ENCODE peak calls at places on chromosomes 2 and 18, in four cellular contexts. L, Y, F and U are unnamed samples.

GRCh38 chr2:202237787-202238233 is 587 bp downstream of the SUMO1 start:
- DNase-seq in L (peak), Y (peak), F (peak), U (peak)

GRCh38 chr2:113178891-113179290 is 5.1 kb downstream of the PSD4 start:
- DNase-seq in L (no peak), Y (no peak), F (no peak), U (no peak)

GRCh38 chr2:109609352-109610024 is 4.3 kb downstream of the SEPTIN10 start:
- DNase-seq in L (no peak), Y (peak), F (no peak), U (peak)

GRCh38 chr2:96993367-96993766 is 7.0 kb upstream of the FAM178B start:
- DNase-seq in L (no peak), Y (no peak), F (no peak), U (no peak)

GRCh38 chr2:134245340-134245984 is 8.4 kb upstream of the MGAT5 start:
- DNase-seq in L (no peak), Y (peak), F (no peak), U (peak)

GRCh38 chr2:161116463-161116960 is 43.7 kb upstream of the TANK start:
- DNase-seq in L (no peak), Y (no peak), F (no peak), U (no peak)

GRCh38 chr2:219521066-219521880 is 7.0 kb downstream of the ASIC4 start:
- DNase-seq in L (no peak), Y (peak), F (no peak), U (no peak)

GRCh38 chr2:221529943-221530652 is 42.0 kb downstream of the EPHA4 start:
- DNase-seq in L (peak), Y (peak), F (no peak), U (no peak)

GRCh38 chr2:43737855-43738254 is 36.0 kb upstream of the DYNC2LI1 start:
- DNase-seq in L (no peak), Y (no peak), F (no peak), U (no peak)

GRCh38 chr18:54852780-54853675 is 24.8 kb downstream of the RAB27B start:
- DNase-seq in L (no peak), Y (no peak), F (no peak), U (no peak)

GRCh38 chr2:46781468-46782189 is 134.0 kb downstream of the MCFD2 start:
- DNase-seq in L (no peak), Y (no peak), F (no peak), U (no peak)

GRCh38 chr2:189580267-189580661 is 322 bp downstream of the SLC40A1 start:
- DNase-seq in L (no peak), Y (peak), F (peak), U (peak)

GRCh38 chr18:23498877-23499570 is 4.3 kb upstream of the RMC1 start:
- DNase-seq in L (peak), Y (peak), F (peak), U (peak)

GRCh38 chr2:216492951-216493685 is 5.5 kb upstream of the RPL37A start:
- DNase-seq in L (no peak), Y (peak), F (no peak), U (no peak)

GRCh38 chr18:35084494-35085449 is 43.6 kb downstream of the MAPRE2 start:
- DNase-seq in L (no peak), Y (no peak), F (no peak), U (no peak)

GRCh38 chr2:186595219-186595618 is 5.4 kb downstream of the ITGAV start:
- DNase-seq in L (no peak), Y (peak), F (no peak), U (no peak)

GRCh38 chr2:100801402-100801801 is 18.5 kb upstream of the NPAS2 start:
- DNase-seq in L (no peak), Y (no peak), F (no peak), U (no peak)

GRCh38 chr2:42856891-42857632 is 64.7 kb upstream of the HAAO start:
- DNase-seq in L (no peak), Y (no peak), F (no peak), U (no peak)

GRCh38 chr18:24185805-24186204 is 46.9 kb downstream of the CABYR start:
- DNase-seq in L (no peak), Y (peak), F (no peak), U (no peak)

GRCh38 chr2:236768393-236769140 is 198.9 kb downstream of the ACKR3 start:
- DNase-seq in L (no peak), Y (peak), F (no peak), U (no peak)

GRCh38 chr2:191521608-191522208 is 156.2 kb upstream of the NABP1 start:
- DNase-seq in L (no peak), Y (peak), F (peak), U (peak)

GRCh38 chr2:112644933-112645395 is 775 bp upstream of the SLC20A1 start:
- DNase-seq in L (no peak), Y (peak), F (no peak), U (no peak)

GRCh38 chr2:113079123-113079522 is 11.4 kb downstream of the IL1F10 start:
- DNase-seq in L (no peak), Y (no peak), F (no peak), U (no peak)

GRCh38 chr2:36605273-36605672 is 7.3 kb upstream of the FEZ2 start:
- DNase-seq in L (no peak), Y (no peak), F (no peak), U (no peak)

GRCh38 chr2:216736326-216736725 is 41.0 kb upstream of the IGFBP5 start:
- DNase-seq in L (no peak), Y (no peak), F (no peak), U (no peak)

GRCh38 chr18:59096098-59096779 is 43.4 kb upstream of the SEC11C start:
- DNase-seq in L (no peak), Y (no peak), F (no peak), U (no peak)

GRCh38 chr2:39481611-39482010 is 44.5 kb upstream of the MAP4K3 start:
- DNase-seq in L (no peak), Y (peak), F (no peak), U (no peak)

GRCh38 chr2:144518744-144519596 is 949 bp downstream of the ZEB2 start:
- DNase-seq in L (no peak), Y (no peak), F (peak), U (peak)

GRCh38 chr2:144519597-144519933 is 354 bp downstream of the ZEB2 start:
- DNase-seq in L (no peak), Y (no peak), F (no peak), U (no peak)

GRCh38 chr2:144521702-144522101 is 1.8 kb upstream of the ZEB2 start:
- DNase-seq in L (no peak), Y (no peak), F (no peak), U (no peak)

GRCh38 chr2:144520718-144521487 is 984 bp upstream of the ZEB2 start:
- DNase-seq in L (no peak), Y (peak), F (no peak), U (no peak)

DNA sequence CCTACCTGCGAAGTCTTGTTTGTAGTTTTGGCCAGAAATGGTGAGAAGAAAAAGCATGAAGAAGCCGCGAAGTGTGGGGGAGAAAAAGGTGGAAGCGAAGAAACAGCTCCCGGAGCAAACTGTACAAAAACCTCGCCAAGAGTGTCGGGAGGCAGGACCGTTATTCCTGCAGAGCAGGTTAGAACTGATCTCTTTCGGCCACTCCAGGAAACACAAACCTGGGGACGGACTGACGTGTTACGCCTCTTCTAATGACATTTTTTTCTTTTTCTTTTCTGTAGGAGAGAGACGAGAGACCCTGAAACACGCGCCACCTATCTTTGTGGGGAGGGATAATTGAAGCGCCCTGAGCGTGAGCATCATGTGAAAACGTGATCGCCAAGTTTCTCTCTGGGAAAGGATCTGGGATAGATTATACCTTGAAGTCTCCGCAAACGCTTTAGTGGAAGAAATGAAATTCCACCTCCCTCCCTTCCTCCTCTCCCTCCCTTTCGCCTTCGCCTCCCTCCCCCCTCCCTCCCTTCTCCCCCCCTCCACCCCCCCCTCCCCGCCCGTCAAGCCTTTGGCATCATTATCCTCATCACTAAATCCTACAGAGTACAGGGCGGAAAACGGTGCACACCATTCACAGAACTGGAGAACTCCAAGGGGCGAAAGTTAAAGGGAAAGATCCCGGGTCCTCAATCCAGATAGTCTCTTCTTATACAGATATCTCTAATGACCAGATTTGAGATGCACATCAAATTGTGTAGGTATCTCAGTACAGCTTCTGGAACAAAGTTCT is at the start of gene ZEB2:
- DNase-seq in L (peak), Y (peak), F (peak), U (no peak)
- TF ChIP-seq CTCF in L (peak), Y (peak), F (no peak), U (no peak)

GRCh38 chr2:218257390-218257981 is 3.3 kb upstream of the GPBAR1 start:
- DNase-seq in L (no peak), Y (peak), F (peak), U (peak)
- TF ChIP-seq CTCF in L (peak), Y (peak), F (peak), U (peak)

GRCh38 chr2:54341656-54342055 is 85.6 kb upstream of the TSPYL6 start:
- DNase-seq in L (no peak), Y (peak), F (no peak), U (no peak)
- TF ChIP-seq CTCF in L (no peak), Y (peak), F (no peak), U (no peak)

GRCh38 chr18:29874519-29875098 is 1167.9 kb downstream of the DSC3 start:
- DNase-seq in L (no peak), Y (peak), F (peak), U (peak)
- TF ChIP-seq CTCF in L (peak), Y (peak), F (peak), U (peak)

GRCh38 chr2:4576075-4576474 is 872.7 kb downstream of the DCDC2C start:
- DNase-seq in L (no peak), Y (no peak), F (no peak), U (no peak)
- TF ChIP-seq CTCF in L (no peak), Y (no peak), F (no peak), U (no peak)

GRCh38 chr2:165558832-165559231 is 89.3 kb downstream of the CSRNP3 start:
- DNase-seq in L (no peak), Y (peak), F (no peak), U (no peak)
- TF ChIP-seq CTCF in L (no peak), Y (no peak), F (no peak), U (peak)